ENCODE peak calls at places on chromosomes 2 and 18, in nine cellular contexts. One of them, this sample, is unnamed.

GRCh38 chr2:221389421-221389820 is 182.7 kb downstream of the EPHA4 start:
- DNase-seq in CD8-positive, alpha-beta T cell: no peak
- DNase-seq in gastrocnemius medialis: no peak
- DNase-seq in astrocyte of the cerebellum: no peak
- DNase-seq in naive thymus-derived CD8-positive, alpha-beta T cell: no peak
- DNase-seq in left lung: no peak
- DNase-seq in stimulated activated CD4-positive, alpha-beta T cell treated with anti-CD3 and anti-CD28 coated beads, TNF-alpha, amount 100 ng/mL, for 48 hours: no peak
- DNase-seq in CMK: no peak
- DNase-seq in NCI-H1417: no peak
- DNase-seq in this sample: no peak

GRCh38 chr18:36697905-36698304 is 130.9 kb downstream of the TPGS2 start:
- DNase-seq in CD8-positive, alpha-beta T cell: no peak
- DNase-seq in stimulated activated CD4-positive, alpha-beta T cell treated with anti-CD3 and anti-CD28 coated beads, TNF-alpha, amount 100 ng/mL, for 48 hours: no peak
- DNase-seq in astrocyte of the cerebellum: peak; percentile 93
- DNase-seq in NCI-H1417: no peak
- DNase-seq in left lung: no peak
- DNase-seq in naive thymus-derived CD8-positive, alpha-beta T cell: no peak
- DNase-seq in CMK: no peak
- DNase-seq in gastrocnemius medialis: peak; percentile 68
- DNase-seq in this sample: no peak

GRCh38 chr2:68088950-68089349 is 26.1 kb upstream of the C1D start:
- DNase-seq in gastrocnemius medialis: no peak
- DNase-seq in NCI-H1417: no peak
- DNase-seq in stimulated activated CD4-positive, alpha-beta T cell treated with anti-CD3 and anti-CD28 coated beads, TNF-alpha, amount 100 ng/mL, for 48 hours: no peak
- DNase-seq in naive thymus-derived CD8-positive, alpha-beta T cell: no peak
- DNase-seq in CD8-positive, alpha-beta T cell: no peak
- DNase-seq in left lung: no peak
- DNase-seq in astrocyte of the cerebellum: no peak
- DNase-seq in CMK: no peak
- DNase-seq in this sample: peak; percentile 86

GRCh38 chr2:219434468-219434717 is 250 bp upstream of the SPEG start:
- DNase-seq in naive thymus-derived CD8-positive, alpha-beta T cell: no peak
- DNase-seq in astrocyte of the cerebellum: no peak
- DNase-seq in CMK: no peak
- DNase-seq in stimulated activated CD4-positive, alpha-beta T cell treated with anti-CD3 and anti-CD28 coated beads, TNF-alpha, amount 100 ng/mL, for 48 hours: no peak
- DNase-seq in NCI-H1417: no peak
- DNase-seq in gastrocnemius medialis: no peak
- DNase-seq in CD8-positive, alpha-beta T cell: no peak
- DNase-seq in left lung: no peak
- DNase-seq in this sample: no peak

GRCh38 chr2:73297586-73297985 is 4.2 kb upstream of the EGR4 start:
- DNase-seq in astrocyte of the cerebellum: no peak
- DNase-seq in gastrocnemius medialis: no peak
- DNase-seq in CD8-positive, alpha-beta T cell: no peak
- DNase-seq in stimulated activated CD4-positive, alpha-beta T cell treated with anti-CD3 and anti-CD28 coated beads, TNF-alpha, amount 100 ng/mL, for 48 hours: no peak
- DNase-seq in NCI-H1417: no peak
- DNase-seq in naive thymus-derived CD8-positive, alpha-beta T cell: no peak
- DNase-seq in left lung: no peak
- DNase-seq in CMK: no peak
- DNase-seq in this sample: no peak

GRCh38 chr18:78618726-78619125 is 360.9 kb upstream of the SALL3 start:
- DNase-seq in CD8-positive, alpha-beta T cell: no peak
- DNase-seq in naive thymus-derived CD8-positive, alpha-beta T cell: no peak
- DNase-seq in astrocyte of the cerebellum: no peak
- DNase-seq in NCI-H1417: no peak
- DNase-seq in stimulated activated CD4-positive, alpha-beta T cell treated with anti-CD3 and anti-CD28 coated beads, TNF-alpha, amount 100 ng/mL, for 48 hours: no peak
- DNase-seq in left lung: no peak
- DNase-seq in gastrocnemius medialis: no peak
- DNase-seq in CMK: no peak
- DNase-seq in this sample: no peak

GRCh38 chr2:219496781-219497494 is 1.8 kb upstream of the GMPPA start:
- DNase-seq in stimulated activated CD4-positive, alpha-beta T cell treated with anti-CD3 and anti-CD28 coated beads, TNF-alpha, amount 100 ng/mL, for 48 hours: no peak
- DNase-seq in left lung: no peak
- DNase-seq in CMK: no peak
- DNase-seq in naive thymus-derived CD8-positive, alpha-beta T cell: no peak
- DNase-seq in gastrocnemius medialis: no peak
- DNase-seq in CD8-positive, alpha-beta T cell: no peak
- DNase-seq in NCI-H1417: no peak
- DNase-seq in astrocyte of the cerebellum: no peak
- DNase-seq in this sample: no peak

GRCh38 chr2:127305985-127306585 is 12.1 kb upstream of the ERCC3 start:
- DNase-seq in CD8-positive, alpha-beta T cell: no peak
- DNase-seq in gastrocnemius medialis: no peak
- DNase-seq in CMK: no peak
- DNase-seq in naive thymus-derived CD8-positive, alpha-beta T cell: no peak
- DNase-seq in astrocyte of the cerebellum: no peak
- DNase-seq in NCI-H1417: no peak
- DNase-seq in left lung: no peak
- DNase-seq in stimulated activated CD4-positive, alpha-beta T cell treated with anti-CD3 and anti-CD28 coated beads, TNF-alpha, amount 100 ng/mL, for 48 hours: no peak
- DNase-seq in this sample: no peak